ENCODE peak calls at places on chromosome 19, in four cellular contexts. One of them, this sample, is unnamed. For H3K36me3, the result is how much of the 10 kb centered on the place peaks cover.

GRCh38 chr19:49110567-49110966 is 3.6 kb upstream of the LIN7B start:
- DNase-seq in SK-N-MC: no peak
- DNase-seq in thyroid gland: no peak
- DNase-seq in adipocyte: peak
- DNase-seq in this sample: no peak

GRCh38 chr19:49988433-49988832 is 27.5 kb upstream of the SIGLEC11 start:
- DNase-seq in thyroid gland: no peak
- DNase-seq in adipocyte: no peak
- DNase-seq in SK-N-MC: no peak
- DNase-seq in this sample: peak

GRCh38 chr19:8392017-8392591 is 1.9 kb downstream of the RAB11B start:
- DNase-seq in SK-N-MC: no peak
- DNase-seq in adipocyte: no peak
- DNase-seq in thyroid gland: peak
- DNase-seq in this sample: no peak

GRCh38 chr19:570315-570714 is 2.1 kb upstream of the BSG start:
- DNase-seq in thyroid gland: no peak
- DNase-seq in adipocyte: no peak
- DNase-seq in SK-N-MC: no peak
- DNase-seq in this sample: no peak

GRCh38 chr19:40489882-40490230 is 23.1 kb downstream of the SPTBN4 start:
- DNase-seq in SK-N-MC: no peak
- DNase-seq in adipocyte: no peak
- DNase-seq in thyroid gland: no peak
- DNase-seq in this sample: no peak

GRCh38 chr19:44072543-44073401 is 813 bp downstream of the ZNF284 start:
- DNase-seq in adipocyte: peak
- DNase-seq in thyroid gland: no peak
- DNase-seq in SK-N-MC: no peak
- DNase-seq in this sample: peak

GRCh38 chr19:45161715-45162463 is 1.1 kb upstream of the NKPD1 start:
- DNase-seq in SK-N-MC: no peak
- DNase-seq in adipocyte: peak
- DNase-seq in thyroid gland: no peak
- DNase-seq in this sample: no peak

GRCh38 chr19:56597696-56598095 is 2.6 kb downstream of the ZNF71 start:
- DNase-seq in adipocyte: no peak
- DNase-seq in thyroid gland: no peak
- DNase-seq in SK-N-MC: no peak
- DNase-seq in this sample: no peak

GRCh38 chr19:44737238-44738160 is 11.0 kb upstream of the BCL3 start:
- DNase-seq in thyroid gland: peak
- DNase-seq in adipocyte: no peak
- DNase-seq in SK-N-MC: no peak
- DNase-seq in this sample: no peak

GRCh38 chr19:43779147-43779819 is 1.5 kb downstream of the KCNN4 start:
- DNase-seq in adipocyte: no peak
- DNase-seq in SK-N-MC: no peak
- DNase-seq in thyroid gland: no peak
- DNase-seq in this sample: no peak

GRCh38 chr19:1445185-1445931 is 4.6 kb upstream of the APC2 start:
- DNase-seq in SK-N-MC: no peak
- DNase-seq in thyroid gland: peak
- DNase-seq in adipocyte: peak
- DNase-seq in this sample: peak

GRCh38 chr19:7934766-7935165 is 8.7 kb downstream of the TIMM44 start:
- DNase-seq in SK-N-MC: no peak
- DNase-seq in adipocyte: no peak
- DNase-seq in thyroid gland: no peak
- DNase-seq in this sample: no peak

GRCh38 chr19:29576761-29577661 is 29.1 kb upstream of the POP4 start:
- DNase-seq in SK-N-MC: no peak
- DNase-seq in thyroid gland: no peak
- DNase-seq in adipocyte: no peak
- DNase-seq in this sample: peak

GRCh38 chr19:56155124-56155687 is 14.1 kb downstream of the ZNF444 start:
- DNase-seq in thyroid gland: no peak
- DNase-seq in SK-N-MC: no peak
- DNase-seq in adipocyte: no peak
- DNase-seq in this sample: no peak

GRCh38 chr19:22784051-22784450 is at the start of gene ZNF99:
- DNase-seq in thyroid gland: peak
- DNase-seq in SK-N-MC: no peak
- DNase-seq in adipocyte: no peak
- DNase-seq in this sample: no peak

GRCh38 chr19:29269641-29270040 is 56.7 kb upstream of the UQCRFS1 start:
- DNase-seq in thyroid gland: no peak
- DNase-seq in adipocyte: no peak
- DNase-seq in SK-N-MC: no peak
- DNase-seq in this sample: no peak

GRCh38 chr19:1534972-1535371 is 11.1 kb downstream of the PLK5 start:
- DNase-seq in adipocyte: no peak
- DNase-seq in SK-N-MC: no peak
- DNase-seq in thyroid gland: no peak
- DNase-seq in this sample: no peak

GRCh38 chr19:17948967-17949930 is 16.4 kb downstream of the CCDC124 start:
- DNase-seq in thyroid gland: no peak
- DNase-seq in SK-N-MC: no peak
- DNase-seq in adipocyte: no peak
- DNase-seq in this sample: no peak

GRCh38 chr19:6539514-6539913 is 8.7 kb downstream of the TNFSF9 start:
- DNase-seq in thyroid gland: no peak
- DNase-seq in SK-N-MC: no peak
- DNase-seq in adipocyte: no peak
- DNase-seq in this sample: no peak

GRCh38 chr19:6540918-6541689 is 10.3 kb downstream of the TNFSF9 start:
- DNase-seq in thyroid gland: no peak
- DNase-seq in SK-N-MC: no peak
- DNase-seq in adipocyte: no peak
- DNase-seq in this sample: peak

GRCh38 chr19:6543866-6544347 is 13.1 kb downstream of the TNFSF9 start:
- DNase-seq in adipocyte: no peak
- DNase-seq in thyroid gland: no peak
- DNase-seq in SK-N-MC: no peak
- DNase-seq in this sample: no peak
- H3K36me3 ChIP-seq in adipocyte: under half
- H3K36me3 ChIP-seq in thyroid gland: under half
- H3K36me3 ChIP-seq in SK-N-MC: under half
- H3K36me3 ChIP-seq in this sample: under half

GRCh38 chr19:4302238-4302630 is at the start of gene TMIGD2:
- DNase-seq in thyroid gland: no peak
- DNase-seq in SK-N-MC: no peak
- DNase-seq in adipocyte: no peak
- DNase-seq in this sample: no peak

GRCh38 chr19:4303778-4304508 is 455 bp upstream of the FSD1 start:
- DNase-seq in thyroid gland: no peak
- DNase-seq in SK-N-MC: no peak
- DNase-seq in adipocyte: no peak
- DNase-seq in this sample: no peak

GRCh38 chr19:4305659-4306058 is 1.3 kb downstream of the FSD1 start:
- DNase-seq in SK-N-MC: no peak
- DNase-seq in thyroid gland: no peak
- DNase-seq in adipocyte: no peak
- DNase-seq in this sample: no peak

GRCh38 chr19:4304509-4305252 is at the start of gene FSD1:
- DNase-seq in SK-N-MC: no peak
- DNase-seq in thyroid gland: no peak
- DNase-seq in adipocyte: peak
- DNase-seq in this sample: no peak

DNA sequence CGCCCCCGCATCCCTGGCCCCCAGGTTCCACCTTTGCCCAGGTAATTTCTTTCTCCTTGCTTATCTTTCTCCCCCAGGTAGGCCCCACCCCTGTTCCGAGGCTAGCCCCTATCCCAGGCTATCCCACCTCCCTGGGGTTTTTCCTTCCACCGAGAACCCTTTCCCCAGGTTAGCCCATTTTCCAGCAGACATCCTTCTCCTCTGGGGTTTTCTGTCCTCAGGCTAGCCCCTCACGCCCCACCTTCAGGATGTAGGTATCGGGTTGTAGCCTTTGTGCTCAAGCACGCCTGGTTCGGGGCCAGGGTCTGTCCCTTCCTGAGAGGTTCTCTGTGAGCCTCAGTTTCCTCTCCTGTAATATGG is 835 bp downstream of the FSD1 start:
- DNase-seq in thyroid gland: no peak
- DNase-seq in adipocyte: no peak
- DNase-seq in SK-N-MC: no peak
- DNase-seq in this sample: no peak
- H3K4me3 ChIP-seq in thyroid gland: no peak
- H3K4me3 ChIP-seq in adipocyte: no peak
- H3K4me3 ChIP-seq in SK-N-MC: no peak
- H3K4me3 ChIP-seq in this sample: no peak

DNA sequence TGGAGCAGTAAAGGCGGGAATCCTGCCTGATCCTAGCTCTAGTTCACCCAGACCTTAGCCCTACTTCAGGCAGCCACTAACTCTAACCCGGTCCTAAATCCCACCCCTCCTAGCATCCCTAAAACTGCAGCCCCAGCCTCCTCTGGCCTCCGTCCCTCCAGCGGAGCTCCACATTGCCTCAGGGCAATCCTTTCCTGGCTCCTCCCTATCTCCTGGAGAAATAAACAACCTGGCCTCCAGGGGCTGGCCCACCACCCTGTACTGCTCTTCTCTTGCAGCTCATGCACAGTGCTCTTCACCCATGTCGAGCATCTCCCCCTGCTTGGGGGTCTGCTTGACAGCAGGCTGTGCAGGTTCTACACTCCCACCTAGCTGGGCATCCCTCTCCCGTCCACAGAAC is 6.7 kb downstream of the POU2F2 start:
- DNase-seq in SK-N-MC: no peak
- DNase-seq in adipocyte: no peak
- DNase-seq in thyroid gland: no peak
- DNase-seq in this sample: no peak
- H3K36me3 ChIP-seq in SK-N-MC: under half
- H3K36me3 ChIP-seq in adipocyte: under half
- H3K36me3 ChIP-seq in thyroid gland: under half
- H3K36me3 ChIP-seq in this sample: under half

DNA sequence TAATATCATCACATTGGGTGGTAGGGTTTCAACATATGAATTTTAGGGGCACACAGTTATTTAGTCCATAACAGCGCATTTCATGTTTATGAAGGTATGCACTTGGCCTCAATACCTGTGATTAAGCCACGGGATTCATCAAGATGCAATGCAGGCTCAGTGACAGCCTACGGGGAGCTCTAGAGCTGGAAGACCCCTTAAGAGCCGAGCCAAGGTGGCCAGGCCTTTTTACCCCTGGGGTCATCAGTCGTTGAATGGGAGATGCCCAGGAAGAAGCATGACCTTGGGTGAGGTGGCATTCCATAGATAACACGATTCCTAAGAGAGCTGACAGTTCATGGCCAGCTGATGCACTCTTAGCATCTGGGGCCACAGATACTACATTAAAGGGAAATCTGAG is 380.0 kb downstream of the ZNF536 start:
- DNase-seq in adipocyte: no peak
- DNase-seq in thyroid gland: no peak
- DNase-seq in SK-N-MC: no peak
- DNase-seq in this sample: no peak
- H3K4me3 ChIP-seq in adipocyte: no peak
- H3K4me3 ChIP-seq in thyroid gland: no peak
- H3K4me3 ChIP-seq in SK-N-MC: no peak
- H3K4me3 ChIP-seq in this sample: no peak

GRCh38 chr19:16645140-16645539 is 14.8 kb downstream of the SMIM7 start:
- DNase-seq in thyroid gland: no peak
- DNase-seq in SK-N-MC: no peak
- DNase-seq in adipocyte: no peak
- DNase-seq in this sample: no peak
- H3K36me3 ChIP-seq in thyroid gland: under half
- H3K36me3 ChIP-seq in SK-N-MC: half or more
- H3K36me3 ChIP-seq in adipocyte: half or more
- H3K36me3 ChIP-seq in this sample: under half

DNA sequence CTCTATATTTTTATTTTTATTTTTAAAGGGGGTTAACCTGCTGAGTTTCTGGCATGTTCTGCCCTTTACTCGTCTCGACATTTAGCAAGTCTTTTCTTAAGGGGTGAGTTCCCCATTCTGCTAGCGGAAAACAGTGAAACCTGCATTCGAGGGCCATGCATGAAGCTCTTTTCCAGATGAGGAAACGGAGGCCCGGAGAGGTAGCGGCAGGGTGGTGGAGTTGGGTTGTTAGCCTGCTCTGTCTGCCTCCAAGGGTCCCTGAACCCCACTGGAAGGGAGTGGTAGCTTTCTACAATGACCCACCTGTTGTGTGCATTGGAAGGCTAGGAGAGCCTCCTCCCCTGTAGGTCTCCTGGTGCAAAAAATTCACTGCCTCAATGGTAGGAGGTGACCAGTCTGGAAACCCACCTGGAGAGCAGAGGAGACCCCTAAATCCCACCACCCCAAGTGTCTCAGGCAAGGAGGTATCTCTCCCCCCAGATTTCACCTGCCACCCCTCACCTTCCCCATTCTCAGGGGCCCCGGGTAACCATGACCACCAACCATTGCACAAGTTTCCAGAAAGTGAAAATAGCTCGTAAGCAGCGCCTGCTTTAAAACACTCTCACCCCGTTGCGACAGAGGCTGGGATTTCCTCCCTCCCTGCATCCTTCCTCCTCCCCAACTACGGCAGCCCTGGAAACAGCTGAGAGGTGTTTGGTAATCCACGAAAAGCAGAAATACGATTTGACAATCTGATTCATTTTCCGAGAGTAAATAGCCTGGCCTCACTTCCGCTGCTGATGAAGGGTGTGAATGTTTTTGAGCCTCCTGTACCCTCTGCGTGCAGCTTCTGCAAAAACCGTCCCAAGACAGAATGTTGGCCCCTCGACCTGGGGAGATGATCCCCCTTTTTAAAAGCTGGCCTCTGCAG is 3.5 kb downstream of the KLF2 start:
- DNase-seq in SK-N-MC: no peak
- DNase-seq in thyroid gland: peak
- DNase-seq in adipocyte: peak
- DNase-seq in this sample: peak
- H3K4me3 ChIP-seq in SK-N-MC: no peak
- H3K4me3 ChIP-seq in thyroid gland: no peak
- H3K4me3 ChIP-seq in adipocyte: peak
- H3K4me3 ChIP-seq in this sample: no peak

GRCh38 chr19:14704450-14704849 is 14.6 kb downstream of the ZNF333 start:
- DNase-seq in adipocyte: no peak
- DNase-seq in thyroid gland: no peak
- DNase-seq in SK-N-MC: no peak
- DNase-seq in this sample: no peak
- H3K36me3 ChIP-seq in adipocyte: half or more
- H3K36me3 ChIP-seq in thyroid gland: half or more
- H3K36me3 ChIP-seq in SK-N-MC: half or more
- H3K36me3 ChIP-seq in this sample: under half

GRCh38 chr19:10431943-10432735 is 11.8 kb downstream of the PDE4A start:
- DNase-seq in adipocyte: peak
- DNase-seq in thyroid gland: peak
- DNase-seq in SK-N-MC: no peak
- DNase-seq in this sample: no peak
- H3K4me3 ChIP-seq in adipocyte: peak
- H3K4me3 ChIP-seq in thyroid gland: peak
- H3K4me3 ChIP-seq in SK-N-MC: peak
- H3K4me3 ChIP-seq in this sample: peak

GRCh38 chr19:19316082-19316481 is 4.2 kb downstream of the SUGP1 start:
- DNase-seq in thyroid gland: no peak
- DNase-seq in adipocyte: no peak
- DNase-seq in SK-N-MC: no peak
- DNase-seq in this sample: no peak
- H3K36me3 ChIP-seq in thyroid gland: under half
- H3K36me3 ChIP-seq in adipocyte: under half
- H3K36me3 ChIP-seq in SK-N-MC: under half
- H3K36me3 ChIP-seq in this sample: under half